ENCODE peak calls at places on chromosomes 4 and X, in four cellular contexts. Q, E, T and L are unnamed samples.

GRCh38 chr4:6200011-6200921 is at the start of gene JAKMIP1:
- DNase-seq in E (peak; percentile 63), T (peak; percentile 88), Q (peak; percentile 89), L (peak; percentile 92)

GRCh38 chrX:151789179-151789800 is 54.7 kb downstream of the CNGA2 start:
- DNase-seq in Q (no peak), T (no peak), E (no peak), L (no peak)

GRCh38 chr4:82044141-82044993 is 329.4 kb downstream of the HNRNPD start:
- DNase-seq in Q (no peak), E (no peak), T (peak; percentile 2), L (no peak)

GRCh38 chrX:76555816-76556215 is 128.3 kb downstream of the MAGEE1 start:
- DNase-seq in T (peak; percentile 11), E (no peak), Q (no peak), L (no peak)

GRCh38 chr4:54541426-54542118 is 116.2 kb upstream of the KIT start:
- DNase-seq in T (no peak), Q (no peak), E (no peak), L (no peak)

GRCh38 chr4:11743236-11743635 is 314.5 kb upstream of the HS3ST1 start:
- DNase-seq in E (no peak), T (no peak), Q (no peak), L (no peak)

GRCh38 chr4:166836865-166837264 is 397.4 kb downstream of the SPOCK3 start:
- DNase-seq in E (no peak), Q (no peak), T (no peak), L (no peak)

GRCh38 chrX:28979876-28980275 is 392.6 kb downstream of the IL1RAPL1 start:
- DNase-seq in T (no peak), E (no peak), Q (no peak), L (no peak)

GRCh38 chr4:168883513-168883912 is 126.5 kb downstream of the CBR4 start:
- DNase-seq in T (no peak), Q (no peak), E (no peak), L (no peak)

GRCh38 chrX:115337735-115338134 is 48.2 kb downstream of the LUZP4 start:
- DNase-seq in Q (no peak), T (no peak), E (no peak), L (no peak)

GRCh38 chr4:145861331-145862318 is 77.0 kb downstream of the ZNF827 start:
- DNase-seq in T (no peak), Q (no peak), E (no peak), L (no peak)

GRCh38 chr4:138242076-138242829 is at the start of gene SLC7A11:
- DNase-seq in E (no peak), T (peak; percentile 25), Q (peak; percentile 4), L (peak; percentile 2)

GRCh38 chr4:112775801-112776200 is 138.9 kb downstream of the LARP7 start:
- DNase-seq in E (no peak), T (no peak), Q (no peak), L (no peak)

GRCh38 chr4:100014616-100015015 is 64.5 kb upstream of the H2AZ1 start:
- DNase-seq in E (no peak), T (no peak), Q (no peak), L (no peak)

GRCh38 chr4:41696768-41697167 is 51.8 kb downstream of the PHOX2B start:
- DNase-seq in Q (no peak), E (no peak), T (no peak), L (no peak)

GRCh38 chr4:72375050-72375736 is 193.8 kb downstream of the ADAMTS3 start:
- DNase-seq in T (no peak), E (no peak), Q (no peak), L (no peak)

GRCh38 chr4:143046906-143047305 is 137.8 kb upstream of the USP38 start:
- DNase-seq in E (no peak), Q (no peak), T (no peak), L (no peak)

GRCh38 chr4:76206222-76206942 is 7.2 kb downstream of the SCARB2 start:
- DNase-seq in E (no peak), Q (no peak), T (no peak), L (no peak)

GRCh38 chr4:112201915-112202505 is 29.6 kb upstream of the AP1AR start:
- DNase-seq in Q (no peak), E (no peak), T (no peak), L (no peak)

GRCh38 chr4:54001558-54002365 is 62.6 kb downstream of the CHIC2 start:
- DNase-seq in E (no peak), T (no peak), Q (no peak), L (no peak)